ENCODE peak calls at places on chromosomes 7 and 10, in four cellular contexts. One of them, this sample, is unnamed.

GRCh38 chr10:26334932-26335573 is 103.1 kb upstream of the APBB1IP start:
- DNase-seq in IMR-90: peak
- DNase-seq in K562: peak
- DNase-seq in GM12878: peak
- DNase-seq in this sample: peak

GRCh38 chr10:43199684-43200537 is 61.7 kb downstream of the CSGALNACT2 start:
- DNase-seq in K562: no peak
- DNase-seq in GM12878: no peak
- DNase-seq in IMR-90: no peak
- DNase-seq in this sample: no peak

GRCh38 chr10:110544958-110545537 is 22.4 kb upstream of the SMC3 start:
- DNase-seq in IMR-90: peak
- DNase-seq in GM12878: no peak
- DNase-seq in K562: no peak
- DNase-seq in this sample: no peak

GRCh38 chr7:35717013-35717412 is 22.1 kb upstream of the HERPUD2 start:
- DNase-seq in GM12878: no peak
- DNase-seq in IMR-90: no peak
- DNase-seq in K562: no peak
- DNase-seq in this sample: no peak

GRCh38 chr10:122499491-122499941 is 38.2 kb downstream of the HTRA1 start:
- DNase-seq in IMR-90: peak
- DNase-seq in K562: no peak
- DNase-seq in GM12878: no peak
- DNase-seq in this sample: no peak

GRCh38 chr7:116340201-116340847 is 130.0 kb downstream of the TES start:
- DNase-seq in IMR-90: no peak
- DNase-seq in K562: no peak
- DNase-seq in GM12878: no peak
- DNase-seq in this sample: peak

GRCh38 chr7:73832806-73833205 is 2.0 kb downstream of the CLDN4 start:
- DNase-seq in K562: no peak
- DNase-seq in IMR-90: no peak
- DNase-seq in GM12878: no peak
- DNase-seq in this sample: no peak

GRCh38 chr7:109641445-109641844 is 1071.8 kb downstream of the DNAJB9 start:
- DNase-seq in GM12878: no peak
- DNase-seq in K562: no peak
- DNase-seq in IMR-90: no peak
- DNase-seq in this sample: no peak

GRCh38 chr7:27132978-27133377 is 2.4 kb upstream of the HOXA4 start:
- DNase-seq in K562: no peak
- DNase-seq in IMR-90: no peak
- DNase-seq in GM12878: no peak
- DNase-seq in this sample: no peak

GRCh38 chr7:2116903-2117680 is 115.7 kb downstream of the MAD1L1 start:
- DNase-seq in IMR-90: peak
- DNase-seq in GM12878: no peak
- DNase-seq in K562: no peak
- DNase-seq in this sample: peak

GRCh38 chr7:100476903-100477870 is 1.8 kb downstream of the TSC22D4 start:
- DNase-seq in GM12878: no peak
- DNase-seq in IMR-90: no peak
- DNase-seq in K562: peak
- DNase-seq in this sample: peak

GRCh38 chr7:7208524-7208923 is 26.2 kb downstream of the C1GALT1 start:
- DNase-seq in IMR-90: no peak
- DNase-seq in K562: peak
- DNase-seq in GM12878: no peak
- DNase-seq in this sample: no peak

GRCh38 chr10:35453855-35454532 is 117.7 kb downstream of the CCNY start:
- DNase-seq in K562: no peak
- DNase-seq in GM12878: no peak
- DNase-seq in IMR-90: peak
- DNase-seq in this sample: peak

GRCh38 chr10:72265508-72265907 is 8.2 kb upstream of the DDIT4 start:
- DNase-seq in K562: no peak
- DNase-seq in GM12878: no peak
- DNase-seq in IMR-90: no peak
- DNase-seq in this sample: no peak

GRCh38 chr7:35316549-35316948 is 62.6 kb upstream of the TBX20 start:
- DNase-seq in K562: no peak
- DNase-seq in GM12878: no peak
- DNase-seq in IMR-90: no peak
- DNase-seq in this sample: no peak

GRCh38 chr10:93999401-93999851 is 5.7 kb downstream of the PLCE1 start:
- DNase-seq in GM12878: no peak
- DNase-seq in IMR-90: peak
- DNase-seq in K562: no peak
- DNase-seq in this sample: no peak

GRCh38 chr7:18703743-18704142 is 208.2 kb downstream of the HDAC9 start:
- DNase-seq in GM12878: no peak
- DNase-seq in IMR-90: no peak
- DNase-seq in K562: no peak
- DNase-seq in this sample: no peak

GRCh38 chr7:111429781-111430180 is 132.5 kb downstream of the IMMP2L start:
- DNase-seq in GM12878: no peak
- DNase-seq in IMR-90: peak
- DNase-seq in K562: no peak
- DNase-seq in this sample: no peak

GRCh38 chr10:17737021-17737965 is 14.7 kb upstream of the TMEM236 start:
- DNase-seq in IMR-90: peak
- DNase-seq in GM12878: no peak
- DNase-seq in K562: peak
- DNase-seq in this sample: peak

GRCh38 chr7:36387437-36388345 is 2.0 kb upstream of the ANLN start:
- DNase-seq in K562: no peak
- DNase-seq in GM12878: no peak
- DNase-seq in IMR-90: no peak
- DNase-seq in this sample: no peak

GRCh38 chr10:101772895-101773761 is 2.8 kb downstream of the FGF8 start:
- DNase-seq in IMR-90: no peak
- DNase-seq in GM12878: no peak
- DNase-seq in K562: no peak
- DNase-seq in this sample: no peak

GRCh38 chr10:103605359-103606156 is 112.1 kb downstream of the NEURL1 start:
- DNase-seq in GM12878: no peak
- DNase-seq in K562: peak
- DNase-seq in IMR-90: peak
- DNase-seq in this sample: peak

GRCh38 chr7:24764972-24765744 is 7.9 kb upstream of the GSDME start:
- DNase-seq in GM12878: no peak
- DNase-seq in IMR-90: peak
- DNase-seq in K562: no peak
- DNase-seq in this sample: no peak

GRCh38 chr10:36336315-36336714 is 694.2 kb upstream of the FZD8 start:
- DNase-seq in K562: no peak
- DNase-seq in IMR-90: peak
- DNase-seq in GM12878: no peak
- DNase-seq in this sample: no peak

GRCh38 chr10:126565456-126565855 is 105.0 kb downstream of the C10orf90 start:
- DNase-seq in K562: no peak
- DNase-seq in IMR-90: no peak
- DNase-seq in GM12878: no peak
- DNase-seq in this sample: no peak

GRCh38 chr10:101217450-101218281 is 11.6 kb downstream of the LBX1 start:
- DNase-seq in IMR-90: peak
- DNase-seq in K562: peak
- DNase-seq in GM12878: no peak
- DNase-seq in this sample: peak

GRCh38 chr7:74280985-74281384 is 8.2 kb upstream of the CLIP2 start:
- DNase-seq in K562: no peak
- DNase-seq in GM12878: no peak
- DNase-seq in IMR-90: peak
- DNase-seq in this sample: no peak

GRCh38 chr7:114865564-114865963 is 56.3 kb upstream of the MDFIC start:
- DNase-seq in GM12878: peak
- DNase-seq in K562: peak
- DNase-seq in IMR-90: peak
- DNase-seq in this sample: peak

GRCh38 chr7:23246540-23246939 is at the start of gene GPNMB:
- DNase-seq in K562: no peak
- DNase-seq in GM12878: no peak
- DNase-seq in IMR-90: peak
- DNase-seq in this sample: no peak

GRCh38 chr7:32228601-32229000 is 158.4 kb upstream of the PDE1C start:
- DNase-seq in GM12878: no peak
- DNase-seq in K562: no peak
- DNase-seq in IMR-90: no peak
- DNase-seq in this sample: no peak

GRCh38 chr10:51014680-51015425 is 59.4 kb upstream of the PRKG1 start:
- DNase-seq in IMR-90: peak
- DNase-seq in K562: no peak
- DNase-seq in GM12878: no peak
- DNase-seq in this sample: no peak

GRCh38 chr7:135208417-135208793 is 2.9 kb downstream of the WDR91 start:
- DNase-seq in K562: peak
- DNase-seq in GM12878: no peak
- DNase-seq in IMR-90: no peak
- DNase-seq in this sample: no peak

GRCh38 chr7:46129831-46130230 is 208.8 kb upstream of the IGFBP3 start:
- DNase-seq in GM12878: no peak
- DNase-seq in IMR-90: no peak
- DNase-seq in K562: peak
- DNase-seq in this sample: no peak

GRCh38 chr7:79420464-79420863 is 33.0 kb downstream of the MAGI2 start:
- DNase-seq in GM12878: no peak
- DNase-seq in IMR-90: peak
- DNase-seq in K562: no peak
- DNase-seq in this sample: no peak

GRCh38 chr7:121504478-121504877 is 108.4 kb upstream of the FAM3C start:
- DNase-seq in IMR-90: peak
- DNase-seq in K562: no peak
- DNase-seq in GM12878: no peak
- DNase-seq in this sample: peak

GRCh38 chr7:50531928-50532327 is 33.3 kb downstream of the DDC start:
- DNase-seq in IMR-90: peak
- DNase-seq in K562: no peak
- DNase-seq in GM12878: no peak
- DNase-seq in this sample: no peak

GRCh38 chr7:6650086-6650485 is 13.0 kb downstream of the ZNF316 start:
- DNase-seq in GM12878: no peak
- DNase-seq in IMR-90: no peak
- DNase-seq in K562: no peak
- DNase-seq in this sample: no peak

GRCh38 chr7:4788627-4789189 is 13.3 kb downstream of the AP5Z1 start:
- DNase-seq in GM12878: no peak
- DNase-seq in K562: no peak
- DNase-seq in IMR-90: no peak
- DNase-seq in this sample: no peak
- TF ChIP-seq FOS in GM12878: no peak
- TF ChIP-seq FOS in K562: no peak
- TF ChIP-seq FOS in IMR-90: no peak
- TF ChIP-seq FOS in this sample: no peak

DNA sequence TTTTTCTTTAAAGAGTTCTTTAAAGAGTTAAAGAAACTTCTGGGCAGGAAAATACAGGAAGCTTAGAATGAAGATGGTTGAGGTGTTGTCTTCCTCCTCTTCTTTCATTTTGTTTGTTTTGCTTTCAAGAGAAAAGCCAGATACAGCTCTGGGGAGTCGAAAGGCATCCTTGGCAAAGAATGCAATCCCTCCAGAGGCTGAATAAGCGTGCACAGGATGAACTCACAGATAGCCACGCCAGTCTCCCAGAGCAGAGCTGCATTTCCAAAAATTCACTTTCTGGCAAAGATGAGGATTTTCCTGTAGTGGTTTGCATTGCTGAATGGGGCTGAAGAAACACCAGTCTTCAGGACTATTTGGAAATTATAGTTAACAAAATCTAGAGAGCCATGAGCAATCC is 336.3 kb downstream of the NRG3 start:
- DNase-seq in GM12878: no peak
- DNase-seq in IMR-90: no peak
- DNase-seq in K562: no peak
- DNase-seq in this sample: no peak
- H3K4me2 ChIP-seq in GM12878: no peak
- H3K4me2 ChIP-seq in IMR-90: no peak
- H3K4me2 ChIP-seq in K562: no peak
- H3K4me2 ChIP-seq in this sample: no peak

GRCh38 chr10:131640045-131640644 is 260.7 kb upstream of the PPP2R2D start:
- DNase-seq in IMR-90: no peak
- DNase-seq in GM12878: no peak
- DNase-seq in K562: no peak
- DNase-seq in this sample: no peak

GRCh38 chr10:131636116-131636515 is 264.7 kb upstream of the PPP2R2D start:
- DNase-seq in IMR-90: no peak
- DNase-seq in GM12878: no peak
- DNase-seq in K562: no peak
- DNase-seq in this sample: no peak

GRCh38 chr10:131638049-131638448 is 262.8 kb upstream of the PPP2R2D start:
- DNase-seq in GM12878: no peak
- DNase-seq in IMR-90: no peak
- DNase-seq in K562: no peak
- DNase-seq in this sample: no peak

GRCh38 chr10:131638481-131639278 is 262.1 kb upstream of the PPP2R2D start:
- DNase-seq in GM12878: no peak
- DNase-seq in IMR-90: no peak
- DNase-seq in K562: no peak
- DNase-seq in this sample: no peak

DNA sequence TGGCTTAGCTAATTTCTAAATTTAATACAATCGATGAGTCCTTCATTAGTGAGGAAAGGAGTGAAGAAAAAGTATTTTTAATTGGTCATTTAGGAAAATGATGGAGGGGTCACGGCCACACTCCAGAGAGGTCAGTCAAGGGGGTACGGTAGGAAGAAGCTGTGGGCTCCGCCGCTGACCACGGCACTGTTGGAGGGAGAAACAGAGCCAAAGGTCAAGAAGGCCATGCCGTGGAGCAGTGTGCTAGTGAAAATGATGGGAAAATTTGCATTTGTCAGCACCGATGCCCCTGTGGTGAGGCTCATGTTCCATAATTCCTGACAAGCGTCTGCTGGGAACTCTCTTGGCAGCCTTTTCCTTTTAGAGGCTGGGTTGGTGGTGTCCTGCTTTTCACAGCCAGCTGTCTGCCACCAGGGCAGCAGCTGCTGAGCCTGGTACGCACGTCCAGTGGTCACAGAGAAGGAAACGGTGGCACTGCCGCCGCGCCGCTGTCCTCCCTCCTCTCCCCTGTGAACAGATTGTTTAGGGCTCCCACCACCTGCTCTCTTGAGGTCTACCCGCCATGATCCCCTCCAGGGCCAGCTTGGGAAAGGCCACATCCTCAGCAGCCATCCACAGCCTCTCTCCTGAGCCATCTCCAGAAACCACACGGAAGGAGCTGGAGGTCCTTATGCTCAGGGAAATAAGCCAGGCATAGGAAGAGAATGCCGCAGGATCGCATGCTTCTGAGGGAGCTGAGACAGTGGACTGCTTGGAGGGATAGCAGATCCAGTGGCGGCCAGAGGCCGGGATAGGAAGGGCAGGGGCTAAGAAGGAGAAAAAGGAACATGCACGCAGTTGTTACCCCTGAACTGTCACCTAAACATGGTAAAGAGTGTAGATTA is 263.7 kb upstream of the PPP2R2D start:
- DNase-seq in K562: no peak
- DNase-seq in IMR-90: no peak
- DNase-seq in GM12878: no peak
- DNase-seq in this sample: no peak
- TF ChIP-seq FOS in K562: no peak
- TF ChIP-seq FOS in IMR-90: no peak
- TF ChIP-seq FOS in GM12878: no peak
- TF ChIP-seq FOS in this sample: no peak

GRCh38 chr10:509361-510102 is 179.9 kb downstream of the DIP2C start:
- DNase-seq in GM12878: no peak
- DNase-seq in K562: no peak
- DNase-seq in IMR-90: no peak
- DNase-seq in this sample: no peak
- H3K4me2 ChIP-seq in GM12878: no peak
- H3K4me2 ChIP-seq in K562: no peak
- H3K4me2 ChIP-seq in IMR-90: no peak
- H3K4me2 ChIP-seq in this sample: no peak